ENCODE peak calls at places on chromosomes 12 and 14, in eight cellular contexts. One of them, this sample, is unnamed.

GRCh38 chr14:46399049-46399448 is 252.5 kb downstream of the RPL10L start:
- DNase-seq in lower leg skin: no peak
- DNase-seq in HepG2: no peak
- DNase-seq in transverse colon: peak
- DNase-seq in NB4: no peak
- DNase-seq in A549: no peak
- DNase-seq in heart left ventricle: no peak
- DNase-seq in stomach: no peak
- DNase-seq in this sample: peak

GRCh38 chr12:46160081-46160980 is 108.5 kb downstream of the SLC38A1 start:
- DNase-seq in lower leg skin: peak
- DNase-seq in HepG2: no peak
- DNase-seq in transverse colon: no peak
- DNase-seq in NB4: no peak
- DNase-seq in A549: no peak
- DNase-seq in heart left ventricle: no peak
- DNase-seq in stomach: no peak
- DNase-seq in this sample: no peak

GRCh38 chr12:112032292-112032691 is 19.1 kb downstream of the ERP29 start:
- DNase-seq in lower leg skin: no peak
- DNase-seq in HepG2: no peak
- DNase-seq in transverse colon: no peak
- DNase-seq in NB4: no peak
- DNase-seq in A549: no peak
- DNase-seq in heart left ventricle: no peak
- DNase-seq in stomach: no peak
- DNase-seq in this sample: no peak

GRCh38 chr14:39232554-39233415 is 930 bp upstream of the MIA2 start:
- DNase-seq in lower leg skin: no peak
- DNase-seq in HepG2: peak
- DNase-seq in transverse colon: no peak
- DNase-seq in NB4: peak
- DNase-seq in A549: no peak
- DNase-seq in heart left ventricle: no peak
- DNase-seq in stomach: no peak
- DNase-seq in this sample: peak

GRCh38 chr14:48957486-48957885 is 628.7 kb downstream of the RPS29 start:
- DNase-seq in lower leg skin: no peak
- DNase-seq in HepG2: no peak
- DNase-seq in transverse colon: no peak
- DNase-seq in NB4: no peak
- DNase-seq in A549: no peak
- DNase-seq in heart left ventricle: no peak
- DNase-seq in stomach: no peak
- DNase-seq in this sample: no peak

GRCh38 chr12:94139816-94140215 is 8.6 kb upstream of the PLXNC1 start:
- DNase-seq in lower leg skin: no peak
- DNase-seq in HepG2: no peak
- DNase-seq in transverse colon: no peak
- DNase-seq in NB4: no peak
- DNase-seq in A549: no peak
- DNase-seq in heart left ventricle: no peak
- DNase-seq in stomach: no peak
- DNase-seq in this sample: no peak

GRCh38 chr14:63468273-63468672 is 74.9 kb downstream of the PPP2R5E start:
- DNase-seq in lower leg skin: no peak
- DNase-seq in HepG2: no peak
- DNase-seq in transverse colon: no peak
- DNase-seq in NB4: no peak
- DNase-seq in A549: no peak
- DNase-seq in heart left ventricle: no peak
- DNase-seq in stomach: no peak
- DNase-seq in this sample: no peak

GRCh38 chr12:84356224-84356623 is 556.4 kb downstream of the SLC6A15 start:
- DNase-seq in lower leg skin: no peak
- DNase-seq in HepG2: no peak
- DNase-seq in transverse colon: no peak
- DNase-seq in NB4: no peak
- DNase-seq in A549: no peak
- DNase-seq in heart left ventricle: no peak
- DNase-seq in stomach: no peak
- DNase-seq in this sample: no peak

GRCh38 chr14:77278461-77279230 is 7.6 kb upstream of the NGB start:
- DNase-seq in lower leg skin: no peak
- DNase-seq in HepG2: no peak
- DNase-seq in transverse colon: no peak
- DNase-seq in NB4: no peak
- DNase-seq in A549: no peak
- DNase-seq in heart left ventricle: no peak
- DNase-seq in stomach: no peak
- DNase-seq in this sample: no peak

GRCh38 chr12:6979453-6979852 is 8.7 kb downstream of the EMG1 start:
- DNase-seq in lower leg skin: no peak
- DNase-seq in HepG2: no peak
- DNase-seq in transverse colon: no peak
- DNase-seq in NB4: no peak
- DNase-seq in A549: no peak
- DNase-seq in heart left ventricle: no peak
- DNase-seq in stomach: no peak
- DNase-seq in this sample: no peak

GRCh38 chr14:96275182-96276112 is 19.4 kb downstream of the BDKRB1 start:
- DNase-seq in lower leg skin: peak
- DNase-seq in HepG2: peak
- DNase-seq in transverse colon: peak
- DNase-seq in NB4: peak
- DNase-seq in A549: peak
- DNase-seq in heart left ventricle: peak
- DNase-seq in stomach: peak
- DNase-seq in this sample: peak

GRCh38 chr12:107027304-107028053 is 40.5 kb upstream of the MTERF2 start:
- DNase-seq in lower leg skin: peak
- DNase-seq in HepG2: peak
- DNase-seq in transverse colon: no peak
- DNase-seq in NB4: no peak
- DNase-seq in A549: peak
- DNase-seq in heart left ventricle: no peak
- DNase-seq in stomach: no peak
- DNase-seq in this sample: no peak

GRCh38 chr14:56304456-56304855 is 186.2 kb downstream of the PELI2 start:
- DNase-seq in lower leg skin: no peak
- DNase-seq in HepG2: no peak
- DNase-seq in transverse colon: no peak
- DNase-seq in NB4: no peak
- DNase-seq in A549: no peak
- DNase-seq in heart left ventricle: no peak
- DNase-seq in stomach: no peak
- DNase-seq in this sample: no peak

GRCh38 chr12:130872179-130873096 is 572 bp downstream of the RAN start:
- DNase-seq in lower leg skin: no peak
- DNase-seq in HepG2: no peak
- DNase-seq in transverse colon: peak
- DNase-seq in NB4: peak
- DNase-seq in A549: peak
- DNase-seq in heart left ventricle: peak
- DNase-seq in stomach: peak
- DNase-seq in this sample: peak

GRCh38 chr12:130557876-130558770 is 158.0 kb downstream of the RIMBP2 start:
- DNase-seq in lower leg skin: no peak
- DNase-seq in HepG2: no peak
- DNase-seq in transverse colon: peak
- DNase-seq in NB4: no peak
- DNase-seq in A549: no peak
- DNase-seq in heart left ventricle: no peak
- DNase-seq in stomach: no peak
- DNase-seq in this sample: no peak

GRCh38 chr12:57086951-57087688 is 1.8 kb upstream of the NAB2 start:
- DNase-seq in lower leg skin: peak
- DNase-seq in HepG2: no peak
- DNase-seq in transverse colon: peak
- DNase-seq in NB4: peak
- DNase-seq in A549: peak
- DNase-seq in heart left ventricle: peak
- DNase-seq in stomach: peak
- DNase-seq in this sample: peak
- TF ChIP-seq POLR2A in lower leg skin: no peak
- TF ChIP-seq POLR2A in HepG2: no peak
- TF ChIP-seq POLR2A in transverse colon: peak
- TF ChIP-seq POLR2A in NB4: no peak
- TF ChIP-seq POLR2A in A549: peak
- TF ChIP-seq POLR2A in heart left ventricle: peak
- TF ChIP-seq POLR2A in stomach: no peak
- TF ChIP-seq POLR2A in this sample: no peak

GRCh38 chr12:47397664-47398281 is 308.1 kb downstream of the RPAP3 start:
- DNase-seq in lower leg skin: no peak
- DNase-seq in HepG2: peak
- DNase-seq in transverse colon: no peak
- DNase-seq in NB4: peak
- DNase-seq in A549: peak
- DNase-seq in heart left ventricle: no peak
- DNase-seq in stomach: no peak
- DNase-seq in this sample: no peak
- TF ChIP-seq CTCF in lower leg skin: no peak
- TF ChIP-seq CTCF in HepG2: peak
- TF ChIP-seq CTCF in transverse colon: peak
- TF ChIP-seq CTCF in NB4: peak
- TF ChIP-seq CTCF in A549: peak
- TF ChIP-seq CTCF in heart left ventricle: peak
- TF ChIP-seq CTCF in stomach: peak
- TF ChIP-seq CTCF in this sample: peak

GRCh38 chr14:100078997-100079561 is 13.9 kb downstream of the EVL start:
- DNase-seq in lower leg skin: no peak
- DNase-seq in HepG2: no peak
- DNase-seq in transverse colon: peak
- DNase-seq in NB4: peak
- DNase-seq in A549: no peak
- DNase-seq in heart left ventricle: no peak
- DNase-seq in stomach: peak
- DNase-seq in this sample: no peak
- H3K4me3 ChIP-seq in lower leg skin: no peak
- H3K4me3 ChIP-seq in HepG2: no peak
- H3K4me3 ChIP-seq in transverse colon: no peak
- H3K4me3 ChIP-seq in NB4: peak
- H3K4me3 ChIP-seq in A549: no peak
- H3K4me3 ChIP-seq in heart left ventricle: no peak
- H3K4me3 ChIP-seq in stomach: no peak
- H3K4me3 ChIP-seq in this sample: no peak

GRCh38 chr12:56243731-56244181 is 13.9 kb downstream of the SLC39A5 start:
- DNase-seq in lower leg skin: no peak
- DNase-seq in HepG2: peak
- DNase-seq in transverse colon: no peak
- DNase-seq in NB4: no peak
- DNase-seq in A549: no peak
- DNase-seq in heart left ventricle: no peak
- DNase-seq in stomach: peak
- DNase-seq in this sample: no peak
- TF ChIP-seq POLR2A in lower leg skin: no peak
- TF ChIP-seq POLR2A in HepG2: no peak
- TF ChIP-seq POLR2A in transverse colon: no peak
- TF ChIP-seq POLR2A in NB4: no peak
- TF ChIP-seq POLR2A in A549: no peak
- TF ChIP-seq POLR2A in heart left ventricle: no peak
- TF ChIP-seq POLR2A in stomach: no peak
- TF ChIP-seq POLR2A in this sample: no peak

DNA sequence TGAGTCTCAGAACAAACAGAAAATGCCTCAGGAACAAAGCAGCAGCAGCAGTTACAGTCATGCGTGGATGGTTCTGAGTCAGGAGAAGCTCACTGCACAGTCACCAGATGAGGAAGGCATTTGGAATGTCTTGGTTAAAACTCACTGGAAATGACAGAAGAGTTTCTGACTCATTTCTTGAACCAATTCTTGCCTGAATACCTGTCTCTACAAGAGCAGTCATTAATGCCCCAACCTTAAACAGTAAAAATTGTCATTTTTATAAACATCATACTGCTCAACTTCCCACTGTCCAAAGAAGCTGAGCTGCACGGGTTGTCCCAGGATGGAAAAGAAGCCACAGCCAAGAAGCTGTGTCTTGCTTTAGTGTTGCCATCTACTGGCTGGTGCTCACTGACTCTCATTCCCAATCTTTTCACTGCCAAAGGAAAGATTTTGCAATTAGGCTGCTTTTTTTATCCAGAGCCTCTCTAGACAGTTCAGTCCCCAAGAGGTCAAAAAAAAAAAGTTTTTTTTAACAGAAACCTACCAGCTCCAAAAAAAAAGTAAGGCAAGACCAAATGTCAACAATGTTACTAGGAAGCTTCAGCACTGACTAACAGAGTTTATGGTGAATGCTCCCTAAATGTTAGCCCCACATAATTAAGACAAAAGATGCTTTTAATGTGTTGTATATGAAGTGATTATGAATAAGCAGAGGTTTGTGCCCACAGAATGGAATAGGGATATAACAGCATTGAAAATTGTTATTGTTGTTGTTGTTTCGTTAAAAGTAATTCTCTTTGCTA is 40.4 kb downstream of the KICS2 start:
- DNase-seq in lower leg skin: peak
- DNase-seq in HepG2: peak
- DNase-seq in transverse colon: peak
- DNase-seq in NB4: peak
- DNase-seq in A549: peak
- DNase-seq in heart left ventricle: peak
- DNase-seq in stomach: peak
- DNase-seq in this sample: no peak
- TF ChIP-seq CTCF in lower leg skin: no peak
- TF ChIP-seq CTCF in HepG2: peak
- TF ChIP-seq CTCF in transverse colon: peak
- TF ChIP-seq CTCF in NB4: peak
- TF ChIP-seq CTCF in A549: peak
- TF ChIP-seq CTCF in heart left ventricle: peak
- TF ChIP-seq CTCF in stomach: peak
- TF ChIP-seq CTCF in this sample: peak

GRCh38 chr12:109724321-109724892 is 10.8 kb downstream of the FAM222A start:
- DNase-seq in lower leg skin: no peak
- DNase-seq in HepG2: no peak
- DNase-seq in transverse colon: no peak
- DNase-seq in NB4: no peak
- DNase-seq in A549: no peak
- DNase-seq in heart left ventricle: no peak
- DNase-seq in stomach: no peak
- DNase-seq in this sample: no peak
- H3K4me3 ChIP-seq in lower leg skin: no peak
- H3K4me3 ChIP-seq in HepG2: no peak
- H3K4me3 ChIP-seq in transverse colon: no peak
- H3K4me3 ChIP-seq in NB4: no peak
- H3K4me3 ChIP-seq in A549: no peak
- H3K4me3 ChIP-seq in heart left ventricle: no peak
- H3K4me3 ChIP-seq in stomach: no peak
- H3K4me3 ChIP-seq in this sample: no peak

GRCh38 chr14:105855246-105855892 is 329.0 kb downstream of the TMEM121 start:
- DNase-seq in lower leg skin: no peak
- DNase-seq in HepG2: no peak
- DNase-seq in transverse colon: no peak
- DNase-seq in NB4: no peak
- DNase-seq in A549: no peak
- DNase-seq in heart left ventricle: no peak
- DNase-seq in stomach: no peak
- DNase-seq in this sample: peak
- TF ChIP-seq POLR2A in lower leg skin: no peak
- TF ChIP-seq POLR2A in HepG2: no peak
- TF ChIP-seq POLR2A in transverse colon: no peak
- TF ChIP-seq POLR2A in NB4: no peak
- TF ChIP-seq POLR2A in A549: no peak
- TF ChIP-seq POLR2A in heart left ventricle: no peak
- TF ChIP-seq POLR2A in stomach: no peak
- TF ChIP-seq POLR2A in this sample: no peak

GRCh38 chr14:91138511-91139359 is 24.9 kb downstream of the DGLUCY start:
- DNase-seq in lower leg skin: no peak
- DNase-seq in HepG2: peak
- DNase-seq in transverse colon: peak
- DNase-seq in NB4: peak
- DNase-seq in A549: peak
- DNase-seq in heart left ventricle: no peak
- DNase-seq in stomach: no peak
- DNase-seq in this sample: no peak
- TF ChIP-seq CTCF in lower leg skin: no peak
- TF ChIP-seq CTCF in HepG2: peak
- TF ChIP-seq CTCF in transverse colon: peak
- TF ChIP-seq CTCF in NB4: peak
- TF ChIP-seq CTCF in A549: peak
- TF ChIP-seq CTCF in heart left ventricle: peak
- TF ChIP-seq CTCF in stomach: peak
- TF ChIP-seq CTCF in this sample: peak

This sample was measured in upper lobe of left lung.